ENCODE peak calls at places on chromosome 1, in four cellular contexts. R, A, E and C are unnamed samples.

GRCh38 chr1:211111351-211111750 is 22.6 kb downstream of the KCNH1 start:
- DNase-seq in R (no peak), A (no peak), E (no peak), C (no peak)

GRCh38 chr1:201754353-201754752 is 74.6 kb upstream of the IPO9 start:
- DNase-seq in R (no peak), A (no peak), E (no peak), C (no peak)

GRCh38 chr1:229035054-229035747 is 235.7 kb upstream of the RAB4A start:
- DNase-seq in R (no peak), A (no peak), E (no peak), C (no peak)

GRCh38 chr1:175145899-175146298 is 46.7 kb downstream of the KIAA0040 start:
- DNase-seq in R (no peak), A (no peak), E (no peak), C (no peak)

GRCh38 chr1:149925751-149926150 is 1.9 kb downstream of the SF3B4 start:
- DNase-seq in R (no peak), A (no peak), E (no peak), C (no peak)

GRCh38 chr1:205963352-205963751 is 20.1 kb upstream of the SLC26A9 start:
- DNase-seq in R (no peak), A (no peak), E (no peak), C (peak; percentile 24)

GRCh38 chr1:46549697-46550681 is 1.5 kb downstream of the KNCN start:
- DNase-seq in R (no peak), A (no peak), E (no peak), C (no peak)

GRCh38 chr1:181192277-181192676 is 103.8 kb downstream of the IER5 start:
- DNase-seq in R (peak; percentile 15), A (no peak), E (no peak), C (no peak)

GRCh38 chr1:152519876-152520275 is 5.6 kb downstream of the CRCT1 start:
- DNase-seq in R (no peak), A (no peak), E (no peak), C (no peak)

GRCh38 chr1:152035406-152036315 is 1.1 kb downstream of the S100A11 start:
- DNase-seq in R (no peak), A (no peak), E (no peak), C (no peak)

GRCh38 chr1:232355162-232356006 is 274.5 kb downstream of the SIPA1L2 start:
- DNase-seq in R (no peak), A (no peak), E (no peak), C (no peak)

GRCh38 chr1:10943991-10944730 is 68.3 kb upstream of the TARDBP start:
- DNase-seq in R (no peak), A (peak; percentile 65), E (no peak), C (no peak)

GRCh38 chr1:10867914-10868598 is 71.6 kb upstream of the CASZ1 start:
- DNase-seq in R (no peak), A (no peak), E (no peak), C (peak; percentile 23)

GRCh38 chr1:13732971-13733667 is 33.1 kb downstream of the PRDM2 start:
- DNase-seq in R (no peak), A (no peak), E (no peak), C (no peak)

GRCh38 chr1:246971322-246971721 is 36.5 kb downstream of the ZNF695 start:
- DNase-seq in R (no peak), A (no peak), E (no peak), C (peak; percentile 64)

GRCh38 chr1:94142022-94142421 is 21.1 kb upstream of the ABCA4 start:
- DNase-seq in R (no peak), A (no peak), E (no peak), C (no peak)

GRCh38 chr1:189669846-189670245 is 807.8 kb downstream of the BRINP3 start:
- DNase-seq in R (no peak), A (no peak), E (no peak), C (no peak)

GRCh38 chr1:199954701-199955100 is 72.8 kb upstream of the NR5A2 start:
- DNase-seq in R (no peak), A (peak; percentile 55), E (no peak), C (no peak)

GRCh38 chr1:63865561-63865960 is 91.7 kb downstream of the ROR1 start:
- DNase-seq in R (no peak), A (no peak), E (no peak), C (no peak)

GRCh38 chr1:79497193-79497773 is 490.8 kb upstream of the ADGRL4 start:
- DNase-seq in R (no peak), A (no peak), E (no peak), C (no peak)

GRCh38 chr1:18108313-18109057 is 887 bp downstream of the IGSF21 start:
- DNase-seq in R (no peak), A (no peak), E (no peak), C (no peak)

GRCh38 chr1:150018165-150018564 is 7.6 kb upstream of the OTUD7B start:
- DNase-seq in R (no peak), A (no peak), E (no peak), C (no peak)

GRCh38 chr1:43986712-43987111 is 4.7 kb upstream of the CCDC24 start:
- DNase-seq in R (no peak), A (no peak), E (no peak), C (no peak)

GRCh38 chr1:21294266-21295058 is 4.2 kb upstream of the ECE1 start:
- DNase-seq in R (no peak), A (no peak), E (no peak), C (no peak)

GRCh38 chr1:202879128-202879527 is 9.8 kb downstream of the RABIF start:
- DNase-seq in R (no peak), A (no peak), E (no peak), C (no peak)

GRCh38 chr1:202880062-202880461 is 8.9 kb downstream of the RABIF start:
- DNase-seq in R (no peak), A (no peak), E (no peak), C (no peak)

GRCh38 chr1:202880961-202881460 is 7.9 kb downstream of the RABIF start:
- DNase-seq in R (no peak), A (no peak), E (no peak), C (peak; percentile 56)
- H3K27ac ChIP-seq in R (no peak overlapping the region), A (no peak overlapping the region), E (no peak overlapping the region), C (no peak overlapping the region)

DNA sequence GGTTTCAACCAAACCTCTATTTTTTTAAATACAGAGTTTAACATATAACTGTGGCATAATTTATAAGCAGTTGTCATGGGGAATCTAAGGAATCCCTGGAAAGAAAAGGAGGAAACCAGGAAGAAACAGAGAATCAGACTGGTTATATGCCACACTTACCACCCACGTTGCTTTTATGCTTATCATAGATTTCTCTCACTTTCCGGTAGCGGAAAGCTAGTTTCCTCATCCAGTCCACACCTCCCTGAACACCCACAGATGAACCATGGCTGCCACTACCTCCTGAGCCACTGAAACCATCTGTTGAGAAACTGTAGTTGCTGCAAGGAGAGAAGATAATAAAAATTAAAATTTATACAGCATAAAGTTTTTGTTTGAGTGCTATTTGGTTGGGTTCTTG is 33.5 kb downstream of the XKR8 start:
- DNase-seq in R (no peak), A (no peak), E (no peak), C (no peak)
- H3K27ac ChIP-seq in R (no peak overlapping the region), A (peak overlapping the region; percentile 31), E (no peak overlapping the region), C (no peak overlapping the region)

DNA sequence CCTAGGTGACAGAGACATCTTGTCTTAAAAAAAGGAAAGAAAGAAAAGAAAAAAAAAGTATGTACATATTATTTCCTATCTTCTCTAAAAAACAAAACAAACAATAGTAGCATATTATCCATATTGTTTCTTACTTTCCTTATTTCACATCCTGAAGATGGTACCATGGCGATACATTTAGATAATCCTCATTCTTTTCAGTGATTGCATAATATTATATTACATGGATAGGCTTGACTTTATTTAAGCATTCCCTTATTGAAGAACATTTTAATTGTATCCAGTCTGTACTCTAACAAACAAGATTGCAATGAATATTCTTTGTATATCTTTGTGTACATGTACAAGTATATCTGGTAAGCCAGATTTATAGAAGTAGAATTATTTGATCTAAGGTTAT is 82.9 kb upstream of the PUM1 start:
- DNase-seq in R (no peak), A (no peak), E (no peak), C (no peak)
- H3K27ac ChIP-seq in R (no peak overlapping the region), A (no peak overlapping the region), E (no peak overlapping the region), C (no peak overlapping the region)

GRCh38 chr1:219460561-219461511 is 152.1 kb downstream of the ZC3H11B start:
- DNase-seq in R (no peak), A (no peak), E (no peak), C (no peak)
- H3K27ac ChIP-seq in R (peak overlapping the region; percentile 80), A (no peak overlapping the region), E (peak overlapping the region; percentile 26), C (peak overlapping the region; percentile 54)

DNA sequence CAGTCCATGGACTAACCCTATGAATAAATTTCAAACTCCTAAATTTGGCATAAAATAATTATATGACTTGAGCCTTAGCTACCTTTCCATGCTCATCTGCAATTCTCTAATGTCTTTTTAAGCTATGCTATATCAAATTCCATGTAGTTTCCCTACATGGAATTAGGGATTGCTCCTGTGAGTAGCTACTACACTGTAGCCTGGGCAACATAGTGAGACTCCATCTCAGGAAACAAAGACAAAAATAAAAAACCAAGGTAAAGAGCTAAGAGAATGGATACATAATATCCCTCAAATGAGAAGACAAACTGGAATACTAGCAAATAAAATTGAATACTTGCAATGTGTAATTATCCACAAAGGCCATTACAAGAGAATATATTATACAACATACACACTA is 37.5 kb downstream of the ATP1B1 start:
- DNase-seq in R (no peak), A (no peak), E (no peak), C (no peak)
- H3K27ac ChIP-seq in R (no peak overlapping the region), A (peak overlapping the region; percentile 67), E (no peak overlapping the region), C (peak overlapping the region; percentile 80)